ENCODE peak calls at places on chromosomes 2 and 18, in seven cellular contexts. X is IMR-90, D is mesenchymal stem cell, S is H9, Z is mesendoderm, I is H1, E is trophoblast cell. N is an unnamed sample.

GRCh38 chr2:211928186-211928585 is 610.4 kb downstream of the ERBB4 start:
- DNase-seq in X (no peak), D (no peak), S (no peak), Z (no peak), I (no peak), E (no peak), N (peak; percentile 5)

GRCh38 chr2:102186676-102187190 is at the start of gene IL1RL2:
- DNase-seq in X (no peak), D (no peak), S (no peak), Z (peak; percentile 8), I (no peak), E (peak; percentile 43), N (no peak)

GRCh38 chr2:168907940-168908662 is 7.0 kb downstream of the G6PC2 start:
- DNase-seq in X (no peak), D (no peak), S (no peak), Z (peak; percentile 72), I (no peak), E (no peak), N (no peak)

GRCh38 chr2:102022884-102023539 is 31.3 kb downstream of the IL1R2 start:
- DNase-seq in X (no peak), D (no peak), S (no peak), Z (no peak), I (no peak), E (no peak), N (no peak)

GRCh38 chr2:73043978-73044832 is 27.3 kb downstream of the SFXN5 start:
- DNase-seq in X (no peak), D (no peak), S (no peak), Z (no peak), I (no peak), E (no peak), N (no peak)

GRCh38 chr2:60152226-60152833 is 401.1 kb downstream of the BCL11A start:
- DNase-seq in X (peak; percentile 12), D (peak; percentile 6), S (no peak), Z (peak; percentile 64), I (no peak), E (peak; percentile 82), N (no peak)

GRCh38 chr2:10579441-10580169 is 110.2 kb downstream of the NOL10 start:
- DNase-seq in X (no peak), D (no peak), S (no peak), Z (no peak), I (no peak), E (no peak), N (no peak)

GRCh38 chr2:191646612-191646902 is 31.4 kb upstream of the NABP1 start:
- DNase-seq in X (no peak), D (no peak), S (no peak), Z (no peak), I (no peak), E (no peak), N (no peak)

GRCh38 chr18:55007582-55007981 is 48.3 kb upstream of the CCDC68 start:
- DNase-seq in X (peak; percentile 13), D (no peak), S (no peak), Z (no peak), I (no peak), E (peak; percentile 61), N (no peak)

GRCh38 chr18:34707670-34708069 is 2.4 kb upstream of the DTNA start:
- DNase-seq in X (peak; percentile 92), D (peak; percentile 95), S (no peak), Z (peak; percentile 90), I (no peak), E (peak; percentile 86), N (no peak)

GRCh38 chr2:227052879-227053278 is 111.1 kb downstream of the COL4A4 start:
- DNase-seq in X (no peak), D (no peak), S (no peak), Z (no peak), I (no peak), E (no peak), N (no peak)

GRCh38 chr2:83826601-83827000 is 632.5 kb downstream of the SUCLG1 start:
- DNase-seq in X (no peak), D (no peak), S (no peak), Z (no peak), I (no peak), E (no peak), N (no peak)

GRCh38 chr2:181546086-181546485 is 88.9 kb downstream of the ITGA4 start:
- DNase-seq in X (peak; percentile 8), D (peak; percentile 12), S (no peak), Z (no peak), I (no peak), E (no peak), N (no peak)

GRCh38 chr2:71932780-71933466 is 214.7 kb downstream of the CYP26B1 start:
- DNase-seq in X (no peak), D (no peak), S (peak; percentile 18), Z (no peak), I (no peak), E (no peak), N (no peak)

GRCh38 chr2:37417321-37417720 is 72.9 kb downstream of the QPCT start:
- DNase-seq in X (peak; percentile 81), D (peak; percentile 13), S (no peak), Z (no peak), I (no peak), E (no peak), N (no peak)

GRCh38 chr2:95348609-95349567 is 51.7 kb downstream of the KCNIP3 start:
- DNase-seq in X (peak; percentile 43), D (no peak), S (peak; percentile 25), Z (no peak), I (no peak), E (no peak), N (no peak)

GRCh38 chr2:138707424-138708074 is 72.6 kb downstream of the NXPH2 start:
- DNase-seq in X (peak; percentile 90), D (peak; percentile 92), S (no peak), Z (no peak), I (no peak), E (no peak), N (no peak)

GRCh38 chr2:10879159-10879558 is 32.6 kb upstream of the KCNF1 start:
- DNase-seq in X (no peak), D (no peak), S (no peak), Z (no peak), I (no peak), E (no peak), N (no peak)

GRCh38 chr2:147211484-147211883 is 633.3 kb upstream of the ACVR2A start:
- DNase-seq in X (no peak), D (no peak), S (no peak), Z (no peak), I (no peak), E (no peak), N (no peak)

GRCh38 chr2:147214900-147215299 is 629.9 kb upstream of the ACVR2A start:
- DNase-seq in X (no peak), D (no peak), S (no peak), Z (no peak), I (no peak), E (no peak), N (no peak)
- H4K8ac ChIP-seq in X (no peak overlapping the region), D (no peak overlapping the region), S (no peak overlapping the region), Z (no peak overlapping the region), I (no peak overlapping the region), E (no peak overlapping the region), N (no peak overlapping the region)

GRCh38 chr2:189188446-189188845 is 8.9 kb upstream of the COL5A2 start:
- DNase-seq in X (no peak), D (no peak), S (no peak), Z (no peak), I (no peak), E (no peak), N (no peak)
- H2AK5ac ChIP-seq in X (no peak overlapping the region), D (no peak overlapping the region), S (no peak overlapping the region), Z (no peak overlapping the region), I (no peak overlapping the region), E (no peak overlapping the region), N (no peak overlapping the region)

DNA sequence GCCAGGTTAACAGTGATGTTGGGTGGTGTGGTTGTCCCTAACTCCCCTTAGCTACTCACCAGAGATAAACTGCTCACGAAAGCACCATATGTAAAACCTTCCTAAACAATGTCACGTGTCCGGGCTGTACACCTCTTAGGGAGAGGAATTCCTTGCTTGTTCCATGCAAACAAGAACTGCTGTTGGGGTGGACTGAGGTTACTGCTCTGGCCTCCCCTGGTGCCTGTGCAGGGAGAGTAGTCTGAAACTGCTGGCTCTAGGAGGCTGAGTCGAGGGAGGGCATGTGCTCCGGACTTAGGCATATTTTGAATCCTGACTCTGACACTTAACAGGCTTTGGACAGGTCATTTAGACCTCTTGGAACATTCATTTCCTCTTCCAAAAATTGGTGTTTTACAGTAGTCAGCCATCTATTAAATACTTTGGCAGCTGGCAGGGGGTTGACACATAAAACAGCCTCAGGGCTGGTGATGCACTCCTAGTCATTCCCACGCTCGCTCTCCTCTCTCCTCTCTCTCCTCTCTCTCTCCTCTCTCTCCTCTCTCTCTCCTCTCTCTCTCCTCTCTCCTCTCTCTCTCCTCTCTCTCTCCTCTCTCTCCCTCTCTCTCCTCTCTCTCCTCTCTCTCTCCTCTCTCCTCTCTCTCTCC is 10.6 kb downstream of the THNSL2 start:
- DNase-seq in X (peak; percentile 2), D (peak; percentile 15), S (no peak), Z (peak; percentile 26), I (no peak), E (peak; percentile 50), N (no peak)
- H4K8ac ChIP-seq in X (no peak overlapping the region), D (no peak overlapping the region), S (no peak overlapping the region), Z (no peak overlapping the region), I (no peak overlapping the region), E (no peak overlapping the region), N (no peak overlapping the region)

DNA sequence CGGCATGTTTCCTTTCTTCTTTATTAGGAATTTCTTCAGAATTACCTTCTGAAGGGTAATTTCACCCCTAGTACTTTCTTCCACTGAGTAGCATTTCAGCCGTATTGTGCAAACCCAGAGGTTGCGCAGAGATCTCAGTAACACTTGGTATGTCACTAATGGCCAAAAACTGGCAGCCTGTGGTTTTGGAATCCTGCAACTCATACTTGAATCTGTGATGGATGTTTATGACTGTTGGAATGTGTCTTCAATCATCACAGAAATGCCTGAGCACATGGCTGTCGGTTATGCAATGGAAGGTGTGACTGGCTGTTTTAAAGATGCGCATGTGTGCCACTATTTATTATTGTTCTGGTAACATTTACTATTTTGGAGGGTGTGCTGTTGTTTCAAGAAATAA is 100.0 kb downstream of the COLEC12 start:
- DNase-seq in X (peak; percentile 74), D (peak; percentile 81), S (no peak), Z (no peak), I (no peak), E (peak; percentile 99), N (no peak)
- H2AK5ac ChIP-seq in X (no peak overlapping the region), D (no peak overlapping the region), S (no peak overlapping the region), Z (no peak overlapping the region), I (no peak overlapping the region), E (no peak overlapping the region), N (no peak overlapping the region)

DNA sequence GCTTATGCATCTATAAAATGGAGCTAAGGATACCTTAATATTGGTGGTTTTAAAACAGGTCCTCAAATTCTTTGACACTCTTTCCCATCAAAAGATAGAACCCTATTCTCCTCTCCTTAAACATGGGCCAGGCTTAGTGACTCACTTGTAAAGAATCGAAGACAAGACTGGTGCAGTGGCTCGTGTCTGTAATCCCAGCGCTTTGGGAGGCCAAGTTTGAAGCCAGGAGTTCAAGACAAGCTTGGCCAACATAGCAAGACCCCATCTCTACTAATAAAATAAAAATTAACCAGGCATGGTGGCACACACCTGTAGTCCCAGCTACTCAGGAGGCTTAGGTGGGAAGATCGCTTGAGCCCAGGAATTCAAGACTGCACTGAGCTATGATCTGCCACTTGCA is 44.5 kb downstream of the CYBRD1 start:
- DNase-seq in X (no peak), D (no peak), S (no peak), Z (no peak), I (no peak), E (no peak), N (no peak)
- H4K8ac ChIP-seq in X (no peak overlapping the region), D (no peak overlapping the region), S (no peak overlapping the region), Z (no peak overlapping the region), I (no peak overlapping the region), E (no peak overlapping the region), N (no peak overlapping the region)